ENCODE peak calls at places on chromosomes 4 and X, in four cellular contexts. One of them, this sample, is unnamed.

GRCh38 chr4:155745984-155746383 is 12.8 kb upstream of the GUCY1B1 start:
- DNase-seq in mesenchymal stem cell: no peak
- DNase-seq in H9: no peak
- DNase-seq in neuronal stem cell: no peak
- DNase-seq in this sample: peak

GRCh38 chr4:6377626-6378492 is 94.6 kb downstream of the PPP2R2C start:
- DNase-seq in mesenchymal stem cell: no peak
- DNase-seq in neuronal stem cell: peak
- DNase-seq in H9: no peak
- DNase-seq in this sample: no peak

GRCh38 chrX:1291110-1291740 is 22.6 kb downstream of the CSF2RA start:
- DNase-seq in neuronal stem cell: no peak
- DNase-seq in H9: no peak
- DNase-seq in mesenchymal stem cell: no peak
- DNase-seq in this sample: no peak

GRCh38 chrX:13658602-13659001 is 5.7 kb downstream of the TCEANC start:
- DNase-seq in H9: no peak
- DNase-seq in neuronal stem cell: peak
- DNase-seq in mesenchymal stem cell: peak
- DNase-seq in this sample: peak

GRCh38 chr4:81828991-81829390 is 357.3 kb upstream of the RASGEF1B start:
- DNase-seq in neuronal stem cell: no peak
- DNase-seq in mesenchymal stem cell: no peak
- DNase-seq in H9: no peak
- DNase-seq in this sample: no peak

GRCh38 chr4:3710451-3711182 is 55.6 kb upstream of the ADRA2C start:
- DNase-seq in neuronal stem cell: peak
- DNase-seq in mesenchymal stem cell: no peak
- DNase-seq in H9: no peak
- DNase-seq in this sample: no peak

GRCh38 chr4:146507607-146508006 is 14.1 kb downstream of the SLC10A7 start:
- DNase-seq in mesenchymal stem cell: peak
- DNase-seq in H9: no peak
- DNase-seq in neuronal stem cell: no peak
- DNase-seq in this sample: peak

GRCh38 chrX:94400488-94400887 is 726.5 kb downstream of the FAM133A start:
- DNase-seq in mesenchymal stem cell: no peak
- DNase-seq in neuronal stem cell: no peak
- DNase-seq in H9: peak
- DNase-seq in this sample: no peak

GRCh38 chrX:29555465-29556091 is 659.8 kb upstream of the MAGEB2 start:
- DNase-seq in neuronal stem cell: no peak
- DNase-seq in mesenchymal stem cell: no peak
- DNase-seq in H9: no peak
- DNase-seq in this sample: no peak

GRCh38 chr4:76306882-76307669 is 543 bp downstream of the STBD1 start:
- DNase-seq in mesenchymal stem cell: peak
- DNase-seq in H9: peak
- DNase-seq in neuronal stem cell: peak
- DNase-seq in this sample: peak

GRCh38 chrX:151564035-151564434 is 560 bp downstream of the PASD1 start:
- DNase-seq in mesenchymal stem cell: no peak
- DNase-seq in H9: no peak
- DNase-seq in neuronal stem cell: no peak
- DNase-seq in this sample: no peak

GRCh38 chr4:15043226-15043625 is 40.9 kb downstream of the CPEB2 start:
- DNase-seq in neuronal stem cell: no peak
- DNase-seq in mesenchymal stem cell: no peak
- DNase-seq in H9: no peak
- DNase-seq in this sample: no peak

GRCh38 chr4:147578057-147578476 is 39.1 kb upstream of the TMEM184C start:
- DNase-seq in neuronal stem cell: no peak
- DNase-seq in H9: no peak
- DNase-seq in mesenchymal stem cell: peak
- DNase-seq in this sample: peak

GRCh38 chr4:52637116-52637515 is 22.0 kb downstream of the USP46 start:
- DNase-seq in mesenchymal stem cell: no peak
- DNase-seq in H9: no peak
- DNase-seq in neuronal stem cell: no peak
- DNase-seq in this sample: no peak

GRCh38 chr4:1210241-1210841 is 38.0 kb upstream of the SPON2 start:
- DNase-seq in mesenchymal stem cell: no peak
- DNase-seq in neuronal stem cell: no peak
- DNase-seq in H9: no peak
- DNase-seq in this sample: no peak

GRCh38 chr4:97152159-97152558 is 991.1 kb downstream of the STPG2 start:
- DNase-seq in neuronal stem cell: no peak
- DNase-seq in mesenchymal stem cell: no peak
- DNase-seq in H9: no peak
- DNase-seq in this sample: no peak

DNA sequence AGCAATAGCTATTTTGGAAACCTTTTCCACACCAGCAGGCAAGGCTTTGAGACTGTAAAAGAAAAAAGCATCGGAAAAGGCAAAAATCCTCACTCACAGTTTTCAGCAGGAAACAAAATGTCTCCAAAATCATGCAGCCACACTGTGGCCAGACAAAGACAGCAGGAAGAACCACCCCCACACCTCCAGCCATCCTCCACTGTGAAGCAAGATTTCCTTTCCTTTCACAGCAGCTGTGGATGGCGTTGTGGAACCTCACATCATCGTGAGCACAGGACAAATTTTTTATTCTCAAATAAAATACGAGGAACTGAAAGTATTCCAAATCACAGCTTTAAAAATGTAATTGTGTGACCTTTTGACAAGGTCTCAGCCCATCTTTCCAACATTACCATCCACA is 351.7 kb upstream of the NOCT start:
- DNase-seq in neuronal stem cell: no peak
- DNase-seq in mesenchymal stem cell: no peak
- DNase-seq in H9: no peak
- DNase-seq in this sample: peak
- H2BK15ac ChIP-seq in neuronal stem cell: no peak
- H2BK15ac ChIP-seq in mesenchymal stem cell: no peak
- H2BK15ac ChIP-seq in H9: no peak
- H2BK15ac ChIP-seq in this sample: no peak

GRCh38 chrX:19565605-19566004 is 50.3 kb upstream of the MAP3K15 start:
- DNase-seq in neuronal stem cell: no peak
- DNase-seq in mesenchymal stem cell: no peak
- DNase-seq in H9: no peak
- DNase-seq in this sample: no peak

GRCh38 chrX:19564606-19565005 is 49.3 kb upstream of the MAP3K15 start:
- DNase-seq in mesenchymal stem cell: no peak
- DNase-seq in neuronal stem cell: no peak
- DNase-seq in H9: no peak
- DNase-seq in this sample: no peak

GRCh38 chrX:19566359-19567141 is 51.2 kb upstream of the MAP3K15 start:
- DNase-seq in mesenchymal stem cell: peak
- DNase-seq in H9: no peak
- DNase-seq in neuronal stem cell: no peak
- DNase-seq in this sample: peak

GRCh38 chrX:19563327-19563726 is 48.0 kb upstream of the MAP3K15 start:
- DNase-seq in mesenchymal stem cell: no peak
- DNase-seq in neuronal stem cell: no peak
- DNase-seq in H9: no peak
- DNase-seq in this sample: no peak

GRCh38 chrX:19563746-19564145 is 48.4 kb upstream of the MAP3K15 start:
- DNase-seq in mesenchymal stem cell: no peak
- DNase-seq in neuronal stem cell: no peak
- DNase-seq in H9: no peak
- DNase-seq in this sample: no peak
- H3K18ac ChIP-seq in mesenchymal stem cell: no peak
- H3K18ac ChIP-seq in neuronal stem cell: no peak
- H3K18ac ChIP-seq in H9: no peak
- H3K18ac ChIP-seq in this sample: no peak

GRCh38 chr4:8591626-8592365 is 769 bp upstream of the CPZ start:
- DNase-seq in mesenchymal stem cell: no peak
- DNase-seq in H9: no peak
- DNase-seq in neuronal stem cell: no peak
- DNase-seq in this sample: no peak
- H2BK15ac ChIP-seq in mesenchymal stem cell: no peak
- H2BK15ac ChIP-seq in H9: no peak
- H2BK15ac ChIP-seq in neuronal stem cell: peak
- H2BK15ac ChIP-seq in this sample: no peak

GRCh38 chr4:138919094-138919936 is 96.3 kb upstream of the NOCT start:
- DNase-seq in H9: peak
- DNase-seq in mesenchymal stem cell: peak
- DNase-seq in neuronal stem cell: peak
- DNase-seq in this sample: peak

GRCh38 chr4:138912714-138913340 is 102.8 kb upstream of the NOCT start:
- DNase-seq in mesenchymal stem cell: peak
- DNase-seq in neuronal stem cell: no peak
- DNase-seq in H9: no peak
- DNase-seq in this sample: no peak

GRCh38 chr4:138911903-138912713 is 103.5 kb upstream of the NOCT start:
- DNase-seq in neuronal stem cell: no peak
- DNase-seq in H9: no peak
- DNase-seq in mesenchymal stem cell: peak
- DNase-seq in this sample: no peak

GRCh38 chr4:138915725-138916124 is 99.9 kb upstream of the NOCT start:
- DNase-seq in H9: no peak
- DNase-seq in neuronal stem cell: no peak
- DNase-seq in mesenchymal stem cell: no peak
- DNase-seq in this sample: no peak

GRCh38 chr4:138916763-138917162 is 98.8 kb upstream of the NOCT start:
- DNase-seq in H9: no peak
- DNase-seq in neuronal stem cell: no peak
- DNase-seq in mesenchymal stem cell: no peak
- DNase-seq in this sample: no peak
- H3K18ac ChIP-seq in H9: no peak
- H3K18ac ChIP-seq in neuronal stem cell: no peak
- H3K18ac ChIP-seq in mesenchymal stem cell: no peak
- H3K18ac ChIP-seq in this sample: no peak

GRCh38 chr4:112145326-112145819 is at the start of gene FAM241A:
- DNase-seq in mesenchymal stem cell: peak
- DNase-seq in neuronal stem cell: peak
- DNase-seq in H9: peak
- DNase-seq in this sample: peak
- H2BK15ac ChIP-seq in mesenchymal stem cell: peak
- H2BK15ac ChIP-seq in neuronal stem cell: no peak
- H2BK15ac ChIP-seq in H9: no peak
- H2BK15ac ChIP-seq in this sample: peak

GRCh38 chr4:121869841-121870822 is at the start of gene BBS7:
- DNase-seq in H9: peak
- DNase-seq in mesenchymal stem cell: peak
- DNase-seq in neuronal stem cell: peak
- DNase-seq in this sample: peak
- H3K18ac ChIP-seq in H9: peak
- H3K18ac ChIP-seq in mesenchymal stem cell: peak
- H3K18ac ChIP-seq in neuronal stem cell: peak
- H3K18ac ChIP-seq in this sample: peak

GRCh38 chr4:184649971-184650855 is 675 bp downstream of the PRIMPOL start:
- DNase-seq in mesenchymal stem cell: peak
- DNase-seq in H9: no peak
- DNase-seq in neuronal stem cell: peak
- DNase-seq in this sample: peak
- H2BK15ac ChIP-seq in mesenchymal stem cell: no peak
- H2BK15ac ChIP-seq in H9: no peak
- H2BK15ac ChIP-seq in neuronal stem cell: no peak
- H2BK15ac ChIP-seq in this sample: peak